ENCODE peak calls at places on chromosome 5, in eight cellular contexts. One of them, this sample, is unnamed.

GRCh38 chr5:148179234-148179824 is 11.0 kb downstream of the SPINK14 start:
- DNase-seq in NCI-H146: peak; percentile 42
- DNase-seq in RPMI7951: peak; percentile 51
- DNase-seq in lower leg skin: no peak
- DNase-seq in NCI-H1417: peak; percentile 36
- DNase-seq in DMS 273 treated with DMSO at 0.1 percent for 48 hours: peak; percentile 2
- DNase-seq in LNCaP clone FGC: peak; percentile 66
- DNase-seq in HT1080: peak; percentile 26
- DNase-seq in this sample: peak; percentile 17

GRCh38 chr5:93810780-93811179 is 69.4 kb upstream of the POU5F2 start:
- DNase-seq in NCI-H146: no peak
- DNase-seq in RPMI7951: no peak
- DNase-seq in lower leg skin: no peak
- DNase-seq in NCI-H1417: no peak
- DNase-seq in DMS 273 treated with DMSO at 0.1 percent for 48 hours: no peak
- DNase-seq in LNCaP clone FGC: no peak
- DNase-seq in HT1080: no peak
- DNase-seq in this sample: no peak

GRCh38 chr5:109849478-109850088 is 159.9 kb downstream of the MAN2A1 start:
- DNase-seq in NCI-H146: no peak
- DNase-seq in RPMI7951: no peak
- DNase-seq in lower leg skin: no peak
- DNase-seq in NCI-H1417: no peak
- DNase-seq in DMS 273 treated with DMSO at 0.1 percent for 48 hours: no peak
- DNase-seq in LNCaP clone FGC: no peak
- DNase-seq in HT1080: no peak
- DNase-seq in this sample: no peak

GRCh38 chr5:39759696-39760095 is 334.9 kb upstream of the DAB2 start:
- DNase-seq in NCI-H146: no peak
- DNase-seq in RPMI7951: no peak
- DNase-seq in lower leg skin: no peak
- DNase-seq in NCI-H1417: no peak
- DNase-seq in DMS 273 treated with DMSO at 0.1 percent for 48 hours: no peak
- DNase-seq in LNCaP clone FGC: no peak
- DNase-seq in HT1080: no peak
- DNase-seq in this sample: no peak

GRCh38 chr5:149930754-149931574 is 13.6 kb downstream of the PDE6A start:
- DNase-seq in NCI-H146: no peak
- DNase-seq in RPMI7951: no peak
- DNase-seq in lower leg skin: no peak
- DNase-seq in NCI-H1417: no peak
- DNase-seq in DMS 273 treated with DMSO at 0.1 percent for 48 hours: no peak
- DNase-seq in LNCaP clone FGC: no peak
- DNase-seq in HT1080: no peak
- DNase-seq in this sample: no peak

GRCh38 chr5:17224858-17225436 is 7.5 kb downstream of the BASP1 start:
- DNase-seq in NCI-H146: no peak
- DNase-seq in RPMI7951: peak; percentile 39
- DNase-seq in lower leg skin: no peak
- DNase-seq in NCI-H1417: no peak
- DNase-seq in DMS 273 treated with DMSO at 0.1 percent for 48 hours: no peak
- DNase-seq in LNCaP clone FGC: no peak
- DNase-seq in HT1080: peak; percentile 27
- DNase-seq in this sample: peak; percentile 25

GRCh38 chr5:123086376-123087055 is 2.5 kb upstream of the PRDM6 start:
- DNase-seq in NCI-H146: no peak
- DNase-seq in RPMI7951: no peak
- DNase-seq in lower leg skin: no peak
- DNase-seq in NCI-H1417: no peak
- DNase-seq in DMS 273 treated with DMSO at 0.1 percent for 48 hours: no peak
- DNase-seq in LNCaP clone FGC: no peak
- DNase-seq in HT1080: no peak
- DNase-seq in this sample: no peak

GRCh38 chr5:111223790-111224560 is at the start of gene CAMK4:
- DNase-seq in NCI-H146: peak; percentile 88
- DNase-seq in RPMI7951: peak; percentile 86
- DNase-seq in lower leg skin: no peak
- DNase-seq in NCI-H1417: peak; percentile 84
- DNase-seq in DMS 273 treated with DMSO at 0.1 percent for 48 hours: peak; percentile 76
- DNase-seq in LNCaP clone FGC: no peak
- DNase-seq in HT1080: peak; percentile 89
- DNase-seq in this sample: peak; percentile 92

GRCh38 chr5:180976518-180976917 is 12.1 kb upstream of the BTNL3 start:
- DNase-seq in NCI-H146: no peak
- DNase-seq in RPMI7951: no peak
- DNase-seq in lower leg skin: no peak
- DNase-seq in NCI-H1417: no peak
- DNase-seq in DMS 273 treated with DMSO at 0.1 percent for 48 hours: no peak
- DNase-seq in LNCaP clone FGC: no peak
- DNase-seq in HT1080: peak; percentile 13
- DNase-seq in this sample: no peak

GRCh38 chr5:132557425-132557805 is 638 bp downstream of the RAD50 start:
- DNase-seq in NCI-H146: peak; percentile 58
- DNase-seq in RPMI7951: peak; percentile 47
- DNase-seq in lower leg skin: peak; percentile 24
- DNase-seq in NCI-H1417: peak; percentile 29
- DNase-seq in DMS 273 treated with DMSO at 0.1 percent for 48 hours: peak; percentile 8
- DNase-seq in LNCaP clone FGC: peak; percentile 70
- DNase-seq in HT1080: peak; percentile 6
- DNase-seq in this sample: peak; percentile 40

GRCh38 chr5:140151068-140151718 is 23.8 kb upstream of the CYSTM1 start:
- DNase-seq in NCI-H146: no peak
- DNase-seq in RPMI7951: no peak
- DNase-seq in lower leg skin: no peak
- DNase-seq in NCI-H1417: no peak
- DNase-seq in DMS 273 treated with DMSO at 0.1 percent for 48 hours: no peak
- DNase-seq in LNCaP clone FGC: no peak
- DNase-seq in HT1080: no peak
- DNase-seq in this sample: no peak

GRCh38 chr5:159826351-159827222 is 89.7 kb upstream of the ADRA1B start:
- DNase-seq in NCI-H146: no peak
- DNase-seq in RPMI7951: peak; percentile 64
- DNase-seq in lower leg skin: no peak
- DNase-seq in NCI-H1417: no peak
- DNase-seq in DMS 273 treated with DMSO at 0.1 percent for 48 hours: no peak
- DNase-seq in LNCaP clone FGC: no peak
- DNase-seq in HT1080: peak; percentile 95
- DNase-seq in this sample: peak; percentile 65

GRCh38 chr5:54959673-54960418 is 25.5 kb downstream of the ESM1 start:
- DNase-seq in NCI-H146: peak; percentile 4
- DNase-seq in RPMI7951: peak; percentile 3
- DNase-seq in lower leg skin: no peak
- DNase-seq in NCI-H1417: peak; percentile 26
- DNase-seq in DMS 273 treated with DMSO at 0.1 percent for 48 hours: no peak
- DNase-seq in LNCaP clone FGC: no peak
- DNase-seq in HT1080: no peak
- DNase-seq in this sample: no peak

GRCh38 chr5:95858023-95858461 is 35.5 kb upstream of the GLRX start:
- DNase-seq in NCI-H146: peak; percentile 1
- DNase-seq in RPMI7951: peak; percentile 88
- DNase-seq in lower leg skin: peak; percentile 68
- DNase-seq in NCI-H1417: no peak
- DNase-seq in DMS 273 treated with DMSO at 0.1 percent for 48 hours: no peak
- DNase-seq in LNCaP clone FGC: no peak
- DNase-seq in HT1080: peak; percentile 61
- DNase-seq in this sample: peak; percentile 88

GRCh38 chr5:154244476-154244875 is 53.9 kb downstream of the GALNT10 start:
- DNase-seq in NCI-H146: no peak
- DNase-seq in RPMI7951: no peak
- DNase-seq in lower leg skin: no peak
- DNase-seq in NCI-H1417: no peak
- DNase-seq in DMS 273 treated with DMSO at 0.1 percent for 48 hours: no peak
- DNase-seq in LNCaP clone FGC: no peak
- DNase-seq in HT1080: no peak
- DNase-seq in this sample: no peak

GRCh38 chr5:2986301-2986700 is 234.8 kb upstream of the IRX2 start:
- DNase-seq in NCI-H146: no peak
- DNase-seq in RPMI7951: no peak
- DNase-seq in lower leg skin: no peak
- DNase-seq in NCI-H1417: no peak
- DNase-seq in DMS 273 treated with DMSO at 0.1 percent for 48 hours: no peak
- DNase-seq in LNCaP clone FGC: no peak
- DNase-seq in HT1080: no peak
- DNase-seq in this sample: no peak

GRCh38 chr5:180294913-180295555 is 3.2 kb upstream of the MAPK9 start:
- DNase-seq in NCI-H146: no peak
- DNase-seq in RPMI7951: no peak
- DNase-seq in lower leg skin: no peak
- DNase-seq in NCI-H1417: no peak
- DNase-seq in DMS 273 treated with DMSO at 0.1 percent for 48 hours: no peak
- DNase-seq in LNCaP clone FGC: no peak
- DNase-seq in HT1080: no peak
- DNase-seq in this sample: no peak

GRCh38 chr5:994821-995220 is 13.8 kb upstream of the NKD2 start:
- DNase-seq in NCI-H146: no peak
- DNase-seq in RPMI7951: no peak
- DNase-seq in lower leg skin: no peak
- DNase-seq in NCI-H1417: no peak
- DNase-seq in DMS 273 treated with DMSO at 0.1 percent for 48 hours: no peak
- DNase-seq in LNCaP clone FGC: no peak
- DNase-seq in HT1080: no peak
- DNase-seq in this sample: no peak

GRCh38 chr5:94025788-94026473 is 284.5 kb upstream of the POU5F2 start:
- DNase-seq in NCI-H146: peak; percentile 26
- DNase-seq in RPMI7951: no peak
- DNase-seq in lower leg skin: no peak
- DNase-seq in NCI-H1417: no peak
- DNase-seq in DMS 273 treated with DMSO at 0.1 percent for 48 hours: no peak
- DNase-seq in LNCaP clone FGC: no peak
- DNase-seq in HT1080: no peak
- DNase-seq in this sample: no peak

GRCh38 chr5:173243808-173244305 is 8.9 kb upstream of the NKX2-5 start:
- DNase-seq in NCI-H146: no peak
- DNase-seq in RPMI7951: no peak
- DNase-seq in lower leg skin: no peak
- DNase-seq in NCI-H1417: no peak
- DNase-seq in DMS 273 treated with DMSO at 0.1 percent for 48 hours: no peak
- DNase-seq in LNCaP clone FGC: no peak
- DNase-seq in HT1080: no peak
- DNase-seq in this sample: no peak

GRCh38 chr5:152193391-152194107 is 211.5 kb downstream of the NMUR2 start:
- DNase-seq in NCI-H146: no peak
- DNase-seq in RPMI7951: no peak
- DNase-seq in lower leg skin: no peak
- DNase-seq in NCI-H1417: no peak
- DNase-seq in DMS 273 treated with DMSO at 0.1 percent for 48 hours: no peak
- DNase-seq in LNCaP clone FGC: no peak
- DNase-seq in HT1080: no peak
- DNase-seq in this sample: no peak

GRCh38 chr5:124605516-124605915 is 140.9 kb downstream of the ZNF608 start:
- DNase-seq in NCI-H146: no peak
- DNase-seq in RPMI7951: no peak
- DNase-seq in lower leg skin: peak; percentile 56
- DNase-seq in NCI-H1417: no peak
- DNase-seq in DMS 273 treated with DMSO at 0.1 percent for 48 hours: no peak
- DNase-seq in LNCaP clone FGC: no peak
- DNase-seq in HT1080: no peak
- DNase-seq in this sample: no peak

GRCh38 chr5:178902849-178903248 is 7.1 kb downstream of the ZFP2 start:
- DNase-seq in NCI-H146: no peak
- DNase-seq in RPMI7951: no peak
- DNase-seq in lower leg skin: no peak
- DNase-seq in NCI-H1417: no peak
- DNase-seq in DMS 273 treated with DMSO at 0.1 percent for 48 hours: no peak
- DNase-seq in LNCaP clone FGC: no peak
- DNase-seq in HT1080: no peak
- DNase-seq in this sample: no peak

GRCh38 chr5:132184588-132184987 is 43.1 kb downstream of the P4HA2 start:
- DNase-seq in NCI-H146: no peak
- DNase-seq in RPMI7951: no peak
- DNase-seq in lower leg skin: no peak
- DNase-seq in NCI-H1417: no peak
- DNase-seq in DMS 273 treated with DMSO at 0.1 percent for 48 hours: no peak
- DNase-seq in LNCaP clone FGC: no peak
- DNase-seq in HT1080: no peak
- DNase-seq in this sample: no peak

GRCh38 chr5:42057254-42057690 is 132.2 kb downstream of the FBXO4 start:
- DNase-seq in NCI-H146: peak; percentile 28
- DNase-seq in RPMI7951: peak; percentile 44
- DNase-seq in lower leg skin: peak; percentile 25
- DNase-seq in NCI-H1417: peak; percentile 34
- DNase-seq in DMS 273 treated with DMSO at 0.1 percent for 48 hours: peak; percentile 4
- DNase-seq in LNCaP clone FGC: peak; percentile 50
- DNase-seq in HT1080: peak; percentile 52
- DNase-seq in this sample: peak; percentile 61

GRCh38 chr5:1291611-1292080 is 3.2 kb downstream of the TERT start:
- DNase-seq in NCI-H146: peak; percentile 38
- DNase-seq in RPMI7951: no peak
- DNase-seq in lower leg skin: no peak
- DNase-seq in NCI-H1417: peak; percentile 87
- DNase-seq in DMS 273 treated with DMSO at 0.1 percent for 48 hours: no peak
- DNase-seq in LNCaP clone FGC: no peak
- DNase-seq in HT1080: no peak
- DNase-seq in this sample: no peak

GRCh38 chr5:107372723-107373487 is 297.8 kb downstream of the EFNA5 start:
- DNase-seq in NCI-H146: no peak
- DNase-seq in RPMI7951: no peak
- DNase-seq in lower leg skin: no peak
- DNase-seq in NCI-H1417: no peak
- DNase-seq in DMS 273 treated with DMSO at 0.1 percent for 48 hours: no peak
- DNase-seq in LNCaP clone FGC: no peak
- DNase-seq in HT1080: no peak
- DNase-seq in this sample: no peak

GRCh38 chr5:95861221-95861857 is 38.8 kb upstream of the GLRX start:
- DNase-seq in NCI-H146: no peak
- DNase-seq in RPMI7951: peak; percentile 96
- DNase-seq in lower leg skin: peak; percentile 87
- DNase-seq in NCI-H1417: peak; percentile 63
- DNase-seq in DMS 273 treated with DMSO at 0.1 percent for 48 hours: no peak
- DNase-seq in LNCaP clone FGC: no peak
- DNase-seq in HT1080: peak; percentile 99
- DNase-seq in this sample: peak; percentile 80

GRCh38 chr5:148911386-148911785 is 85.0 kb downstream of the ADRB2 start:
- DNase-seq in NCI-H146: no peak
- DNase-seq in RPMI7951: no peak
- DNase-seq in lower leg skin: no peak
- DNase-seq in NCI-H1417: no peak
- DNase-seq in DMS 273 treated with DMSO at 0.1 percent for 48 hours: no peak
- DNase-seq in LNCaP clone FGC: no peak
- DNase-seq in HT1080: no peak
- DNase-seq in this sample: no peak

GRCh38 chr5:131814990-131815389 is 18.2 kb upstream of the FNIP1 start:
- DNase-seq in NCI-H146: no peak
- DNase-seq in RPMI7951: peak; percentile 86
- DNase-seq in lower leg skin: no peak
- DNase-seq in NCI-H1417: no peak
- DNase-seq in DMS 273 treated with DMSO at 0.1 percent for 48 hours: no peak
- DNase-seq in LNCaP clone FGC: no peak
- DNase-seq in HT1080: peak; percentile 91
- DNase-seq in this sample: peak; percentile 48

GRCh38 chr5:177427211-177427822 is 841 bp downstream of the GRK6 start:
- DNase-seq in NCI-H146: no peak
- DNase-seq in RPMI7951: peak; percentile 20
- DNase-seq in lower leg skin: peak; percentile 21
- DNase-seq in NCI-H1417: no peak
- DNase-seq in DMS 273 treated with DMSO at 0.1 percent for 48 hours: no peak
- DNase-seq in LNCaP clone FGC: no peak
- DNase-seq in HT1080: no peak
- DNase-seq in this sample: no peak

GRCh38 chr5:96058084-96058483 is 96.4 kb upstream of the ELL2 start:
- DNase-seq in NCI-H146: no peak
- DNase-seq in RPMI7951: no peak
- DNase-seq in lower leg skin: no peak
- DNase-seq in NCI-H1417: no peak
- DNase-seq in DMS 273 treated with DMSO at 0.1 percent for 48 hours: no peak
- DNase-seq in LNCaP clone FGC: no peak
- DNase-seq in HT1080: no peak
- DNase-seq in this sample: no peak

GRCh38 chr5:108869066-108869465 is 121.4 kb downstream of the FER start:
- DNase-seq in NCI-H146: no peak
- DNase-seq in RPMI7951: no peak
- DNase-seq in lower leg skin: no peak
- DNase-seq in NCI-H1417: no peak
- DNase-seq in DMS 273 treated with DMSO at 0.1 percent for 48 hours: no peak
- DNase-seq in LNCaP clone FGC: no peak
- DNase-seq in HT1080: no peak
- DNase-seq in this sample: no peak

GRCh38 chr5:54832066-54832465 is 153.3 kb downstream of the ESM1 start:
- DNase-seq in NCI-H146: no peak
- DNase-seq in RPMI7951: peak; percentile 28
- DNase-seq in lower leg skin: no peak
- DNase-seq in NCI-H1417: no peak
- DNase-seq in DMS 273 treated with DMSO at 0.1 percent for 48 hours: no peak
- DNase-seq in LNCaP clone FGC: no peak
- DNase-seq in HT1080: no peak
- DNase-seq in this sample: peak; percentile 24

This sample was measured in GM03348.